ENCODE peak calls at places on chromosomes 11 and 22, in five cellular contexts. B is H9, M is Karpas-422, S is PC-3, P is neural progenitor cell. R is an unnamed sample.

GRCh38 chr11:64299847-64300648 is at the start of gene CATSPERZ:
- DNase-seq in B (no peak), M (no peak), S (no peak), P (no peak), R (no peak)

GRCh38 chr11:19715373-19715772 is 2.7 kb downstream of the NAV2 start:
- DNase-seq in B (no peak), M (no peak), S (peak), P (no peak), R (peak)

GRCh38 chr22:20107951-20108756 is 7.8 kb upstream of the RANBP1 start:
- DNase-seq in B (no peak), M (no peak), S (no peak), P (no peak), R (no peak)

GRCh38 chr11:794766-795637 is 3.1 kb downstream of the SLC25A22 start:
- DNase-seq in B (no peak), M (peak), S (no peak), P (no peak), R (no peak)

GRCh38 chr11:66768088-66768521 is 39.1 kb upstream of the SPTBN2 start:
- DNase-seq in B (no peak), M (no peak), S (no peak), P (no peak), R (peak)

GRCh38 chr11:117528061-117528780 is 200.6 kb downstream of the CEP164 start:
- DNase-seq in B (no peak), M (no peak), S (no peak), P (no peak), R (no peak)

GRCh38 chr11:82896183-82896582 is 4.0 kb downstream of the PRCP start:
- DNase-seq in B (no peak), M (no peak), S (no peak), P (no peak), R (no peak)

GRCh38 chr11:3942160-3942955 is 86.9 kb downstream of the STIM1 start:
- DNase-seq in B (no peak), M (no peak), S (no peak), P (no peak), R (no peak)

GRCh38 chr11:44564198-44564597 is 1.3 kb upstream of the CD82 start:
- DNase-seq in B (no peak), M (no peak), S (no peak), P (no peak), R (peak)

GRCh38 chr11:89184021-89184420 is 6.3 kb downstream of the TYR start:
- DNase-seq in B (no peak), M (no peak), S (peak), P (no peak), R (no peak)

GRCh38 chr11:116061322-116061721 is 557.1 kb upstream of the CADM1 start:
- DNase-seq in B (no peak), M (no peak), S (no peak), P (no peak), R (no peak)

GRCh38 chr11:32310218-32310601 is 125.1 kb downstream of the WT1 start:
- DNase-seq in B (no peak), M (no peak), S (no peak), P (no peak), R (no peak)

GRCh38 chr11:8039530-8040260 is 41.3 kb upstream of the TUB start:
- DNase-seq in B (peak), M (no peak), S (no peak), P (no peak), R (no peak)

GRCh38 chr11:35064114-35064800 is 74.7 kb upstream of the CD44 start:
- DNase-seq in B (no peak), M (no peak), S (no peak), P (no peak), R (no peak)

DNA sequence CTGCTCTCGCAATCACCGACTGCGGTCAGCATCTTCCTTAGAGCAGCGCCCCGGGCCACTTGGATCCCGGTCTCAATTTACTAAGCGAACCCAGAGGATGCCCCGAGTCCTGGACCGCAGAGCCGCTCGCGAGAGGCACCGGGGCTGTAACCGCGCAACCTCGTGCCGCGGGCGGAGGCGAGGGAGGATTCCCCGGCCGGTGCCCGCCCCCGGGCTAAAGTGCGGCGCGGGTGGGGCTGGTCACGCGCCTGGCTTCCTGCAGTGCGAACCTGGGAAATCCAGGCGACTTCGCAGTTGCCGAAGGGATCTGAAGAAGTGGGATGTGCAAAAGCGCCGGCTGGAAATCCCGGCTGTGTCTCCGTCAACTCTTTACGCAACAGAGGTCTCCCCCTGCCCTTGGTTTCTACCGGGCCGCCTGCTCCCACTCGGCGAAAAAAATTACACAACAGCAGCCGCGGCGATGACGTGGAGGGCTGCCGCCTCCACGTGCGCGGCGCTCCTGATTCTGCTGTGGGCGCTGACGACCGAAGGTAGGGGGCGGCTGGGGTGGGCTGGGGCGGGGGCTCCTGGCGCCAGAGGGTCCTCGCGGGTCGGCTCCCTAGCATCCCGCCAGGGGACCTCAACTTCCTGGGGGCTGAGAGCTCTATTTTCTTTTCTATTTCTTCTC is at the start of gene NCR3LG1:
- DNase-seq in B (peak), M (peak), S (no peak), P (peak), R (peak)
- H3K4me2 ChIP-seq in B (peak), M (peak), S (peak), P (peak), R (peak)

GRCh38 chr11:76285397-76285796 is 79.1 kb upstream of the WNT11 start:
- DNase-seq in B (no peak), M (no peak), S (no peak), P (no peak), R (no peak)
- H3K4me2 ChIP-seq in B (no peak), M (no peak), S (no peak), P (no peak), R (no peak)

DNA sequence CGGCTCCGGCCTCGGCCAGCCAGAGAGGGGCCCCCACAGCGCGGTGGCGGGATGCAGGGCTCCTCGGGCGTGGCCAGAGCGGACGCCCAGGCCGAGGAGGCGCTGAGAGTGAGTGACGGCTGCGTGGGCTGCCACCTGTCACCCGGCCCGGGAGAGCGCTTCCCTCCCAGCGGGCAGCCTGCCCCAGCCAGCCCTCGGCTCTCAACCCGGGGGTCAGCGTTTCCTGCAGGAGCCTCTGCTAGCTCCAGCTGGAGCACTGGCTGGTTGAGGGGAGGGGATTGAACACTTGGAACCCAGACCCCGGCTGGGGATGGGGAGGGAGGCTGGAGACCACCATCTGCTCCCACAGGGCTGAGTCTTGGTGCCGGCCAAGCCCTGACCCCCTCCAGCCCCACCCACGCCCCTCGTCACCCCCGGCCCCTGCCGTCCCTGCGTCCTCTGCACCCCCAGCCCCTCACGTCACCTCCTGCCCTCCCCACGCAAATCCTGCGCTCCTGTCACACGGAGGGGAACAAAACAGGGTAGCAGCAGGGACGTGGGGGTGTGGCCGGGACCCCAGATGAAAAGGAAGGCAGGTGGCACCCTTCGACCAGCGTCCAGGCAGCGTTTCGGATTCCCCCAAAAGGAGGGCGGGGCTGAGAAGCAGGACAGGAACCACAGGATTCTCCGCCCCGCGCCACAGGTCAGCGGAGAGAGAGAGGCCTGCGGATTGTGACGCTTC is 156.9 kb downstream of the BRD1 start:
- DNase-seq in B (peak), M (no peak), S (no peak), P (peak), R (no peak)
- H3K4me2 ChIP-seq in B (peak), M (no peak), S (no peak), P (peak), R (no peak)

DNA sequence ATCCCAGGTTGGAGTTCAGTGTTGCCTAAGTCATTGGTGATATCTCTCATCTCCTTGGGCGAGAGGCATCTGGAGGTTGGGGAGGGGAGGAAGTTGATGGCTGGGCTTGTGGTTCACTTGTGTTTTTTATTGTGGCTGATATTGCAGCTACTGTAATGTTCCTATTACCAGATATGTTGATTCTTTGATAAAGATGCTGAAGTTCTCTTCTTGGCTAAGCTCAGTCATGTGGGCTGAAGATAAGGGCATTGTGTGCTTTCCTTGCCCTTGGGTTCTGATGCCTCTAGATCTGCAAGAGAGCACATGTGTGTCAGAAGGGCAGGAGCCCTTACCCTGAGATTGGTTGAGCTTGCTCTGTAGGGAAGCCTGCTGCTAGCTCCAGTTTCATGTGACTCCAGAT is 12.0 kb downstream of the STX3 start:
- DNase-seq in B (no peak), M (no peak), S (no peak), P (no peak), R (no peak)
- H3K4me2 ChIP-seq in B (no peak), M (no peak), S (no peak), P (peak), R (no peak)

GRCh38 chr11:14308114-14308896 is 50.7 kb downstream of the RRAS2 start:
- DNase-seq in B (no peak), M (peak), S (peak), P (peak), R (peak)
- H3K4me2 ChIP-seq in B (no peak), M (no peak), S (peak), P (peak), R (no peak)

GRCh38 chr11:79434263-79434662 is 6.6 kb downstream of the TENM4 start:
- DNase-seq in B (no peak), M (no peak), S (no peak), P (no peak), R (no peak)
- H3K4me2 ChIP-seq in B (no peak), M (no peak), S (no peak), P (no peak), R (no peak)

GRCh38 chr11:61032824-61033223 is 61.3 kb downstream of the CD6 start:
- DNase-seq in B (no peak), M (no peak), S (no peak), P (no peak), R (no peak)
- H3K4me2 ChIP-seq in B (no peak), M (no peak), S (no peak), P (no peak), R (no peak)

DNA sequence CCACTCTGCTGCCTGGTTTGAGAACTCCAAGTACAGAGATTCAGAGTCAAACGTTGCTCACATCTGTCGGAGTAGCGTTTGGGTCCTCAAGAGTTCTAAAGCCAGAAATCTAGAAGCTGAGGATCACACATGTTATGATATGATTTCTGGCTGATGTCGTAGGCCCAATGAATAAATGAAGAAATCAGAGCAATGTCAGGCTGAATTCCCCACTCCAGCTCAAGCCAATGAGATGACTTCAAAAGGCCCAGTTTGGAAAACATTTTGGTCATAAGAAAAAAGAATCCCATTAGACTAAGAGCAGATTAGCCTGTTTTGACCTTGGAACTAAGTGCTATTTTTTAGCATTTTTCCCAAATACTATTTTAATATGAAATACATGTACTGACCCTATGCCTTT is 106.7 kb downstream of the ETS1 start:
- DNase-seq in B (no peak), M (no peak), S (no peak), P (no peak), R (no peak)
- H3K4me2 ChIP-seq in B (no peak), M (no peak), S (no peak), P (no peak), R (no peak)